ENCODE peak calls at places on chromosomes 6 and 20, in seven cellular contexts. One of them, this sample, is unnamed. For H3K36me3, the result is how much of the 10 kb centered on the place peaks cover.

GRCh38 chr6:111620168-111620567 is 14.5 kb upstream of the TRAF3IP2 start:
- DNase-seq in neural progenitor cell: no peak
- DNase-seq in IMR-90: no peak
- DNase-seq in MM.1S: no peak
- DNase-seq in fibroblast of lung: no peak
- DNase-seq in NT2/D1: no peak
- DNase-seq in mammary epithelial cell: no peak
- DNase-seq in this sample: no peak

GRCh38 chr6:159036673-159037072 is 8.1 kb downstream of the TAGAP start:
- DNase-seq in neural progenitor cell: no peak
- DNase-seq in IMR-90: no peak
- DNase-seq in MM.1S: no peak
- DNase-seq in fibroblast of lung: no peak
- DNase-seq in NT2/D1: no peak
- DNase-seq in mammary epithelial cell: no peak
- DNase-seq in this sample: no peak

GRCh38 chr6:134253681-134254080 is 64.2 kb downstream of the SGK1 start:
- DNase-seq in neural progenitor cell: peak
- DNase-seq in IMR-90: peak
- DNase-seq in MM.1S: no peak
- DNase-seq in fibroblast of lung: peak
- DNase-seq in NT2/D1: no peak
- DNase-seq in mammary epithelial cell: no peak
- DNase-seq in this sample: no peak

GRCh38 chr20:21099653-21100589 is 6.2 kb downstream of the LINC00237 start:
- DNase-seq in neural progenitor cell: peak
- DNase-seq in IMR-90: peak
- DNase-seq in MM.1S: peak
- DNase-seq in fibroblast of lung: no peak
- DNase-seq in NT2/D1: no peak
- DNase-seq in mammary epithelial cell: no peak
- DNase-seq in this sample: peak

GRCh38 chr6:105226598-105227291 is 46.9 kb upstream of the POPDC3 start:
- DNase-seq in neural progenitor cell: no peak
- DNase-seq in IMR-90: peak
- DNase-seq in MM.1S: no peak
- DNase-seq in fibroblast of lung: peak
- DNase-seq in NT2/D1: no peak
- DNase-seq in mammary epithelial cell: no peak
- DNase-seq in this sample: no peak

GRCh38 chr20:17912916-17913315 is 55.7 kb downstream of the SNX5 start:
- DNase-seq in neural progenitor cell: no peak
- DNase-seq in IMR-90: peak
- DNase-seq in MM.1S: no peak
- DNase-seq in fibroblast of lung: no peak
- DNase-seq in NT2/D1: no peak
- DNase-seq in mammary epithelial cell: no peak
- DNase-seq in this sample: no peak

GRCh38 chr6:170423030-170423429 is 116.5 kb downstream of the FAM120B start:
- DNase-seq in neural progenitor cell: peak
- DNase-seq in IMR-90: no peak
- DNase-seq in MM.1S: no peak
- DNase-seq in fibroblast of lung: no peak
- DNase-seq in NT2/D1: no peak
- DNase-seq in mammary epithelial cell: no peak
- DNase-seq in this sample: no peak

GRCh38 chr6:35728663-35729348 is 8.0 kb upstream of the ARMC12 start:
- DNase-seq in neural progenitor cell: no peak
- DNase-seq in IMR-90: no peak
- DNase-seq in MM.1S: peak
- DNase-seq in fibroblast of lung: no peak
- DNase-seq in NT2/D1: no peak
- DNase-seq in mammary epithelial cell: peak
- DNase-seq in this sample: peak

GRCh38 chr6:161396539-161396938 is 122.7 kb upstream of the AGPAT4 start:
- DNase-seq in neural progenitor cell: no peak
- DNase-seq in IMR-90: no peak
- DNase-seq in MM.1S: no peak
- DNase-seq in fibroblast of lung: no peak
- DNase-seq in NT2/D1: no peak
- DNase-seq in mammary epithelial cell: no peak
- DNase-seq in this sample: no peak

GRCh38 chr6:31836676-31837611 is 9.4 kb downstream of the HSPA1B start:
- DNase-seq in neural progenitor cell: no peak
- DNase-seq in IMR-90: peak
- DNase-seq in MM.1S: peak
- DNase-seq in fibroblast of lung: no peak
- DNase-seq in NT2/D1: no peak
- DNase-seq in mammary epithelial cell: peak
- DNase-seq in this sample: peak

GRCh38 chr6:17224056-17224455 is 57.1 kb upstream of the RBM24 start:
- DNase-seq in neural progenitor cell: no peak
- DNase-seq in IMR-90: no peak
- DNase-seq in MM.1S: no peak
- DNase-seq in fibroblast of lung: no peak
- DNase-seq in NT2/D1: no peak
- DNase-seq in mammary epithelial cell: no peak
- DNase-seq in this sample: no peak

GRCh38 chr20:4814696-4815252 is 93.1 kb downstream of the PRND start:
- DNase-seq in neural progenitor cell: no peak
- DNase-seq in IMR-90: no peak
- DNase-seq in MM.1S: peak
- DNase-seq in fibroblast of lung: no peak
- DNase-seq in NT2/D1: no peak
- DNase-seq in mammary epithelial cell: no peak
- DNase-seq in this sample: peak

GRCh38 chr6:37103169-37104039 is 66.5 kb upstream of the PIM1 start:
- DNase-seq in neural progenitor cell: peak
- DNase-seq in IMR-90: no peak
- DNase-seq in MM.1S: peak
- DNase-seq in fibroblast of lung: no peak
- DNase-seq in NT2/D1: no peak
- DNase-seq in mammary epithelial cell: peak
- DNase-seq in this sample: peak

GRCh38 chr6:155154158-155154830 is 109.5 kb upstream of the CLDN20 start:
- DNase-seq in neural progenitor cell: no peak
- DNase-seq in IMR-90: peak
- DNase-seq in MM.1S: no peak
- DNase-seq in fibroblast of lung: peak
- DNase-seq in NT2/D1: no peak
- DNase-seq in mammary epithelial cell: peak
- DNase-seq in this sample: no peak

GRCh38 chr6:132853059-132853458 is 38.7 kb downstream of the RPS12 start:
- DNase-seq in neural progenitor cell: no peak
- DNase-seq in IMR-90: no peak
- DNase-seq in MM.1S: no peak
- DNase-seq in fibroblast of lung: no peak
- DNase-seq in NT2/D1: no peak
- DNase-seq in mammary epithelial cell: no peak
- DNase-seq in this sample: no peak

DNA sequence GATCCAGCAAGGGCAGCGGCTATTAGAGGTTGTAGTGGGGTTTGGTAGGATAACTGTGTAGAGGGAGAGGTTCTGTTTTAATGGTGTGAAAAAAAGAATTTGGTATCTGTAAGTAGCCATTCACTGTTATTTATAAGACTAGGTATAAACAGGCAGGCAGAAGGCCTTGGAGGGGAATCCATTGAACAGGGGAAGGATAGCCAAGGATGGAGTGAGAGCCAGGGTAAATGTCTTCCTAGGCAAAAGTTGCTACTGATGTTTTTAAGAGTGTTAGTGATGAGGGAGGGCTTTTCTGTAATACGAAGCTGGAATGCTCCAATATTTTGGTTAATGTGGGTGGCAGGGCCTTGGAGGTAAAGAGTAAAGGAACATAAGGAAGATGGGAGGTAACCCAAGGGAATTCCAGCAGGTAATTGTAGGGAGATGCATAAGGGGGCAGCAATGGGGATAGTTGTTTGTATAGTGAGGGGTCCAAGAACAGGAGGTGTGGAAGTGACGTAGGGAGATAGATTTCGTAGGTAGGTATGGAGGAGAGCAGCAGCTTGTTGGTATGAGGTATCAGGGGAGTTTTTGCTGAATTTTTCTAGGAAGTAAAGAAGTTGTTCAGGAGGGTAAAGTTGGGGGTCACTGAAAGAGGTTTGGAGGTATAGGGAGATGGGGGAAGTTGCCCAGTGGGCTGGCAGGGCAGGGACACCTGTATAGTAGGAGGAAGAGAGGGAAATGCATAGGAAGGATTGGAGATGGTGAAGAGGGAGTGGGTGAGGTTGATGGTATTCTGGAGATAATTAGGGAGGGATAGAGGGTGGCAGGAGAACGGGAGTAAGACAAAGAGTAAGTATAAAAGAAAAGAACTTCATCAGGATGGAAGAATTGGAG is 752.4 kb upstream of the ADGRB3 start:
- DNase-seq in neural progenitor cell: no peak
- DNase-seq in IMR-90: no peak
- DNase-seq in MM.1S: no peak
- DNase-seq in fibroblast of lung: no peak
- DNase-seq in NT2/D1: no peak
- DNase-seq in mammary epithelial cell: no peak
- DNase-seq in this sample: no peak
- H3K9ac ChIP-seq in neural progenitor cell: no peak
- H3K9ac ChIP-seq in IMR-90: no peak
- H3K9ac ChIP-seq in MM.1S: no peak
- H3K9ac ChIP-seq in fibroblast of lung: no peak
- H3K9ac ChIP-seq in NT2/D1: no peak
- H3K9ac ChIP-seq in mammary epithelial cell: no peak
- H3K9ac ChIP-seq in this sample: no peak

DNA sequence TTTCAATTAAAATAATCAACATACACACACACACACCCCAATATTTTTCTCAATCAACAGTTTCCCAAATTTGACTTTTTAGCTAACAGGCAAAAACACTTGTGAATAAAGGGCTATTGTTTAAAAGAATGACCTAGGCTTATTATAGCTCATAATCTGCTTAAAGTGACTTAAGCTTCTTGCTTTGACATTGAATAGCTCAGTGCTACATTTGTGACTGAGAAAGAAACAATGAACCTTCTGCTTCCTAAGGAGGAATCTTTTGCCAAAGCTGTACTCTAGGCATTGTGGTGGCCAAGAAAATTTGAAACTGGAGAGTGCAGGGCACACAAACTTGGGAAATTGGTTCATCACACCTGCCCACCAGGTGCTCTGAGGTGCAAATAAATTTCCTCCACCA is 282.0 kb downstream of the SYNE1 start:
- DNase-seq in neural progenitor cell: peak
- DNase-seq in IMR-90: no peak
- DNase-seq in MM.1S: no peak
- DNase-seq in fibroblast of lung: no peak
- DNase-seq in NT2/D1: no peak
- DNase-seq in mammary epithelial cell: no peak
- DNase-seq in this sample: no peak
- H3K36me3 ChIP-seq in neural progenitor cell: under half
- H3K36me3 ChIP-seq in IMR-90: under half
- H3K36me3 ChIP-seq in MM.1S: under half
- H3K36me3 ChIP-seq in fibroblast of lung: under half
- H3K36me3 ChIP-seq in NT2/D1: under half
- H3K36me3 ChIP-seq in mammary epithelial cell: under half
- H3K36me3 ChIP-seq in this sample: half or more

GRCh38 chr20:32134026-32134425 is 24.5 kb downstream of the TM9SF4 start:
- DNase-seq in neural progenitor cell: no peak
- DNase-seq in IMR-90: no peak
- DNase-seq in MM.1S: no peak
- DNase-seq in fibroblast of lung: no peak
- DNase-seq in NT2/D1: no peak
- DNase-seq in mammary epithelial cell: no peak
- DNase-seq in this sample: peak
- H3K9ac ChIP-seq in neural progenitor cell: no peak
- H3K9ac ChIP-seq in IMR-90: no peak
- H3K9ac ChIP-seq in MM.1S: no peak
- H3K9ac ChIP-seq in fibroblast of lung: no peak
- H3K9ac ChIP-seq in NT2/D1: no peak
- H3K9ac ChIP-seq in mammary epithelial cell: no peak
- H3K9ac ChIP-seq in this sample: no peak

GRCh38 chr6:29524444-29524843 is 35.1 kb downstream of the UBD start:
- DNase-seq in neural progenitor cell: no peak
- DNase-seq in IMR-90: no peak
- DNase-seq in MM.1S: no peak
- DNase-seq in fibroblast of lung: no peak
- DNase-seq in NT2/D1: no peak
- DNase-seq in mammary epithelial cell: no peak
- DNase-seq in this sample: no peak

GRCh38 chr6:29520232-29520631 is 32.5 kb upstream of the MAS1L start:
- DNase-seq in neural progenitor cell: no peak
- DNase-seq in IMR-90: no peak
- DNase-seq in MM.1S: no peak
- DNase-seq in fibroblast of lung: no peak
- DNase-seq in NT2/D1: no peak
- DNase-seq in mammary epithelial cell: no peak
- DNase-seq in this sample: no peak

GRCh38 chr6:29521006-29521680 is 33.4 kb upstream of the MAS1L start:
- DNase-seq in neural progenitor cell: no peak
- DNase-seq in IMR-90: no peak
- DNase-seq in MM.1S: no peak
- DNase-seq in fibroblast of lung: no peak
- DNase-seq in NT2/D1: no peak
- DNase-seq in mammary epithelial cell: no peak
- DNase-seq in this sample: no peak

GRCh38 chr6:29524044-29524443 is 35.5 kb downstream of the UBD start:
- DNase-seq in neural progenitor cell: no peak
- DNase-seq in IMR-90: no peak
- DNase-seq in MM.1S: no peak
- DNase-seq in fibroblast of lung: no peak
- DNase-seq in NT2/D1: no peak
- DNase-seq in mammary epithelial cell: no peak
- DNase-seq in this sample: no peak

DNA sequence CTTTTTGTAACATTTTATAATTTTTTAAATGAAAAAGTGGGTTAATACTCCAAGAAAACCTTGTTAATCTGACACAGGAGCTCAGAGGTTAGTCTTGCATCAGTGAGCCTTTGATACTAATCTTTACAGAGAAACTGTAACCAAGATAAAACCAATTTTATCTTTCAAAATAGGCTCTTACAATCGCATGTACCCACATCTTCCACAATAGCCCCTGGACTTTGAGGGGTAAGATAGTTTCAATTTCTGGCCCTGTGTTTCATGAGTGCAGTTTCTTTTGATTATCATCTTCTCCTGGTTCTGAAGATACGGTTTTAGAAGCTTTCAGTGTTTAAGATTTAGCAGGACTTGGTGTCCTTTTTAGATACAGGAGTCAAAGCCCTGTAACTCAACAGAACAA is 34.5 kb upstream of the MAS1L start:
- DNase-seq in neural progenitor cell: no peak
- DNase-seq in IMR-90: no peak
- DNase-seq in MM.1S: no peak
- DNase-seq in fibroblast of lung: no peak
- DNase-seq in NT2/D1: no peak
- DNase-seq in mammary epithelial cell: no peak
- DNase-seq in this sample: no peak
- H3K36me3 ChIP-seq in neural progenitor cell: under half
- H3K36me3 ChIP-seq in IMR-90: under half
- H3K36me3 ChIP-seq in MM.1S: under half
- H3K36me3 ChIP-seq in fibroblast of lung: under half
- H3K36me3 ChIP-seq in NT2/D1: under half
- H3K36me3 ChIP-seq in mammary epithelial cell: under half
- H3K36me3 ChIP-seq in this sample: under half

This sample was measured in kidney.